ENCODE peak calls at places on chromosomes 16 and 17, in five cellular contexts. O, X, S, C and K are unnamed samples.

GRCh38 chr17:77364381-77364911 is 223.7 kb downstream of the SEC14L1 start:
- DNase-seq in O (no peak), X (no peak), S (no peak), C (no peak), K (no peak)

GRCh38 chr16:87415441-87415840 is 23.3 kb downstream of the MAP1LC3B start:
- DNase-seq in O (no peak), X (no peak), S (no peak), C (no peak), K (no peak)

GRCh38 chr17:7191069-7191468 is 11.9 kb upstream of the ASGR1 start:
- DNase-seq in O (no peak), X (no peak), S (no peak), C (no peak), K (peak; percentile 27)

GRCh38 chr16:68031951-68032350 is 8.9 kb downstream of the DUS2 start:
- DNase-seq in O (no peak), X (no peak), S (no peak), C (no peak), K (no peak)

GRCh38 chr17:3400008-3400407 is 1.8 kb upstream of the OR1E1 start:
- DNase-seq in O (peak; percentile 9), X (no peak), S (no peak), C (no peak), K (no peak)

GRCh38 chr16:69620564-69620963 is 54.8 kb downstream of the NFAT5 start:
- DNase-seq in O (no peak), X (no peak), S (no peak), C (no peak), K (no peak)

GRCh38 chr17:75830168-75831031 is 13.8 kb downstream of the UNC13D start:
- DNase-seq in O (peak; percentile 46), X (peak; percentile 44), S (peak; percentile 71), C (no peak), K (peak; percentile 57)

GRCh38 chr17:79987890-79988162 is 47.8 kb downstream of the TBC1D16 start:
- DNase-seq in O (no peak), X (no peak), S (no peak), C (no peak), K (no peak)

GRCh38 chr16:4640572-4641305 is 16.1 kb downstream of the MGRN1 start:
- DNase-seq in O (no peak), X (no peak), S (no peak), C (peak; percentile 72), K (peak; percentile 54)

GRCh38 chr16:30335598-30336474 is 19.3 kb downstream of the CD2BP2 start:
- DNase-seq in O (peak; percentile 45), X (no peak), S (no peak), C (no peak), K (peak; percentile 69)

GRCh38 chr17:78357177-78357586 is 2.7 kb downstream of the SOCS3 start:
- DNase-seq in O (peak; percentile 50), X (no peak), S (no peak), C (no peak), K (peak; percentile 76)

GRCh38 chr16:6643083-6643686 is 689.5 kb upstream of the RBFOX1 start:
- DNase-seq in O (peak; percentile 60), X (peak; percentile 70), S (peak; percentile 59), C (peak; percentile 47), K (no peak)

GRCh38 chr17:2190014-2190413 is 113.6 kb downstream of the SMG6 start:
- DNase-seq in O (no peak), X (no peak), S (no peak), C (no peak), K (peak; percentile 57)

GRCh38 chr16:75379339-75379738 is 54.0 kb downstream of the CFDP1 start:
- DNase-seq in O (no peak), X (no peak), S (no peak), C (no peak), K (no peak)

GRCh38 chr17:29574732-29575510 is 6.4 kb downstream of the TP53I13 start:
- DNase-seq in O (peak; percentile 78), X (no peak), S (no peak), C (peak; percentile 69), K (peak; percentile 45)

GRCh38 chr17:81003711-81004335 is 12.2 kb downstream of the CHMP6 start:
- DNase-seq in O (no peak), X (no peak), S (peak; percentile 71), C (no peak), K (peak; percentile 69)

GRCh38 chr17:40062347-40063033 is at the start of gene THRA:
- DNase-seq in O (peak; percentile 84), X (no peak), S (peak; percentile 90), C (peak; percentile 78), K (peak; percentile 93)

GRCh38 chr17:78337244-78338109 is 22.4 kb downstream of the SOCS3 start:
- DNase-seq in O (no peak), X (no peak), S (no peak), C (no peak), K (peak; percentile 64)

GRCh38 chr16:30007378-30007895 is 3.4 kb downstream of the DOC2A start:
- DNase-seq in O (no peak), X (no peak), S (no peak), C (no peak), K (peak; percentile 22)

GRCh38 chr16:3661922-3662321 is 7.4 kb downstream of the DNASE1 start:
- DNase-seq in O (no peak), X (no peak), S (no peak), C (no peak), K (no peak)

GRCh38 chr17:49590874-49591273 is 15.2 kb downstream of the NXPH3 start:
- DNase-seq in O (no peak), X (no peak), S (no peak), C (no peak), K (no peak)

GRCh38 chr17:5555254-5555653 is 29.1 kb downstream of the NLRP1 start:
- DNase-seq in O (no peak), X (no peak), S (no peak), C (no peak), K (no peak)

GRCh38 chr16:876523-877241 is 76.1 kb upstream of the GNG13 start:
- DNase-seq in O (no peak), X (no peak), S (no peak), C (no peak), K (no peak)

GRCh38 chr16:30567160-30567990 is 4.1 kb downstream of the ZNF688 start:
- DNase-seq in O (no peak), X (no peak), S (no peak), C (no peak), K (no peak)

DNA sequence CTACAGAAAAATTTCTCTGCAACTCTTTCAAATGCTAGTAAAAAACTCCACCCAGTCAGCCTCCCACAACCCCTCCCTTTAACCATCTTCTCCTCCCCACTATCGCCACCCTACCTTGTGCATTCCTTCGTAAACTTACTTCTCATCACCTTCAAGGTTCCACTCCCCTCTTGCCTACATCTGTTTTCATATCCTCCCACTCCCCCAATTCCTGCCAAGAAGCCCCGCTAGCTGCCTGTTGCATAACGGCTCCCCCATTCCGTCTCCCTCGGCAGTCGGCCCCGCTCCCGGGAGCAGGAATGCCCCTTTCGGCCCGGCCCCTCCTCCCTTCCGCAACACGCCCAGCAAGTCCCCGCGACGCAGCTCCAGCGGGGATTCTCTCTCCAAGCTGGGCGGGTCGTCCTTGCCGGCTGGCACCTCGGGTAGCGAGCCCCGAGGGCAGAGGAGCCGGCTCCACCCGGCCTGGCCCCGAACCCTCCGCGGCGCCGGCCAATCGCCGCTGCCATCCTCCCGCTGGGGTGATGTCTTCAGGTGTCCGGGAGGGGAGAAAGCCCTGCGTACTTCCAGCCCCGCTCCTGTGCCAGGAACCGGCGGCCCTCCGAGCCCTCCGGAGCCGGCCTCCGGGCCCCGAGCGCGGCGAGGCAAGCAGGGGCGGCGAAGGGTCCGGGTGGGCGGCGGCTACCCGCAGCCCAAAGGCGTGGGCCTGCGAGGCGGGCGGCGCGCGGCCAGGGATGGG is 1.5 kb downstream of the PHLPP2 start:
- DNase-seq in O (peak; percentile 68), X (peak; percentile 78), S (peak; percentile 90), C (peak; percentile 59), K (peak; percentile 80)
- H3K4me3 ChIP-seq in O (peak overlapping the region; percentile 80), X (peak overlapping the region; percentile 97), S (peak overlapping the region; percentile 94), C (peak overlapping the region; percentile 88), K (peak overlapping the region; percentile 83)

GRCh38 chr17:38572292-38572664 is 33.5 kb downstream of the SRCIN1 start:
- DNase-seq in O (no peak), X (no peak), S (peak; percentile 44), C (no peak), K (no peak)
- H3K27me3 ChIP-seq in O (no peaks in the 10 kb centered on the region), X (no peaks in the 10 kb centered on the region), S (peaks cover 93% of the 10 kb centered on the region), C (peaks cover 64% of the 10 kb centered on the region), K (no peaks in the 10 kb centered on the region)

GRCh38 chr16:73025506-73026131 is 22.3 kb downstream of the ZFHX3 start:
- DNase-seq in O (no peak), X (no peak), S (no peak), C (no peak), K (peak; percentile 60)

GRCh38 chr16:73026754-73027654 is 20.9 kb downstream of the ZFHX3 start:
- DNase-seq in O (peak; percentile 9), X (no peak), S (no peak), C (no peak), K (no peak)

GRCh38 chr16:73027655-73028220 is 20.2 kb downstream of the ZFHX3 start:
- DNase-seq in O (peak; percentile 30), X (no peak), S (no peak), C (no peak), K (no peak)

GRCh38 chr16:73028721-73029361 is 19.1 kb downstream of the ZFHX3 start:
- DNase-seq in O (no peak), X (no peak), S (no peak), C (no peak), K (no peak)

DNA sequence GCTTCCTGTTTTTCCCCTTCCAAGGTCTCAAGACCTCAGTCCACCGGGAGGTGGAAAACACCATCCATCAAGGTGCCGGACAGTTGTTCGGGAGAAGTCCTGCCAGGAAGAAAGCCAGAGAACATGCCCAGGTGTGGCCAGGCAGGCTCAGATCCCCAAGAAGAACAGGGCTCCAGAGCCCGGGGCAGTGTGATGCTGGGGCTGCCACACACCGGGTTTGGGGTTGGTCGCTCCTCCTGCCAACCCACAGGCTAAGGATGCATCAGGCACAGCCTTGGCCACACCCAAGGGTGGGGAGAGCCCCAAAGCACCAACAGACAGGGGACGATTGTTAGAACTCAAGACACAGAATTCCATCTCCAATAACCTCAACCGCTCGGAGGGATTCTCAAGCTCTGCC is 19.7 kb downstream of the ZFHX3 start:
- DNase-seq in O (peak; percentile 36), X (no peak), S (no peak), C (no peak), K (no peak)
- H3K4me1 ChIP-seq in O (peaks cover 75% of the 10 kb centered on the region), X (peaks cover 18% of the 10 kb centered on the region), S (peaks cover 26% of the 10 kb centered on the region), C (peaks cover 33% of the 10 kb centered on the region), K (peaks cover 23% of the 10 kb centered on the region)

GRCh38 chr17:65559483-65559801 is 2.0 kb downstream of the AXIN2 start:
- DNase-seq in O (no peak), X (no peak), S (peak; percentile 23), C (no peak), K (no peak)
- H3K4me3 ChIP-seq in O (peak overlapping the region; percentile 94), X (peak overlapping the region; percentile 92), S (peak overlapping the region; percentile 95), C (no peak overlapping the region), K (peak overlapping the region; percentile 100)

DNA sequence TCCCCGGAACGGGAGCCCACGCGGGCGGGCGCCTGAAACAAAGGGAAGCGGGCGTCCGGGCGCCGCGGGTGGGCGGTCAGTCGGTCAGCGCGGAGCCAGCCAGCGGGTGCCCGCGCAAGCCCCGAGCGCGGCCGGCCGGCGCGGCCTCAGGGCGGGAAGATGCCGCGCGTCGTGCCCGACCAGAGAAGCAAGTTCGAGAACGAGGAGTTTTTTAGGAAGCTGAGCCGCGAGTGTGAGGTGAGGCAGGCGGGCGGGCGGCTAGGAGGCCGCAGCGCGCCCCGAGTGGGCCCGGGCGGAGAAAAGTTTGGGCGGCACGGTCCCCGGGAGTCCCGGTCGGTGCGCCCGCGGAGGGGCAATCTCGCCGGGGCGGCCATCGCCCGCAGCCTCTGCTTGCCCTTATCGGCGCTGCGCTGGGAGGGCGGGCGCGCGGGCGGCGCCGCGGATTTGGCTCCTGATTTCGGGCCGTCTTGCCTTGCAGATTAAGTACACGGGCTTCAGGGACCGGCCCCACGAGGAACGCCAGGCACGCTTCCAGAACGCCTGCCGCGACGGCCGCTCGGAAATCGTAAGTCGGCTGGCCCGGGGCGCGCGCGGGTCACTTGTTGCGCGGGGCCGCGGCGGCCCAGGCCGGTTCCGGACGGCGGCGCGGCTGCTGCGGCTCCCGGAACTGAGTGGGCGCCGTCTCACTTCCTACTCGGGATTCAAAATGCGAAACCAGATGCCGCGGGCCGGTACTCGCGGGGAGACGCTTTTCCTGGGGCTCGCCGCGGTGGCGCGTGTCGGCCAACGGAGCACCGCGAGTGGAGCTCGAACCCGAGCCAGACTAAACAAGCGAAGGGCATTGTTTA is 524 bp downstream of the CBFB start:
- DNase-seq in O (peak; percentile 68), X (peak; percentile 43), S (peak; percentile 68), C (peak; percentile 66), K (peak; percentile 92)
- H3K27me3 ChIP-seq in O (no peaks in the 10 kb centered on the region), X (no peaks in the 10 kb centered on the region), S (peaks cover 7% of the 10 kb centered on the region), C (no peaks in the 10 kb centered on the region), K (no peaks in the 10 kb centered on the region)